ENCODE peak calls at places on chromosomes 2 and 18, in nine cellular contexts. I, F, Y, P, N, G, Z, V and S are unnamed samples. For H3K9me3, the result is how much of the 10 kb centered on the place peaks cover.

GRCh38 chr18:67794512-67794911 is 278.0 kb upstream of the DSEL start:
- DNase-seq in P (no peak), G (peak), Z (no peak), Y (no peak), N (no peak), V (no peak), F (no peak), I (no peak), S (no peak)

GRCh38 chr18:8699948-8700347 is 5.4 kb upstream of the MTCL1 start:
- DNase-seq in F (no peak), Y (peak), I (no peak), N (no peak), P (no peak), V (no peak), G (peak), Z (no peak), S (no peak)

GRCh38 chr18:70422061-70422965 is 133.5 kb downstream of the SOCS6 start:
- DNase-seq in V (no peak), P (peak), F (no peak), I (peak), N (peak), Y (peak), Z (peak), G (peak), S (peak)

GRCh38 chr2:240585101-240585500 is 1.4 kb upstream of the CAPN10 start:
- DNase-seq in N (no peak), G (peak), V (no peak), F (peak), P (no peak), Z (no peak), Y (no peak), I (no peak), S (no peak)

GRCh38 chr2:32011566-32011960 is 755 bp upstream of the MEMO1 start:
- DNase-seq in Z (no peak), Y (no peak), N (no peak), G (peak), P (no peak), F (peak), I (no peak), V (no peak), S (no peak)

GRCh38 chr2:170324640-170325046 is 146.7 kb downstream of the MYO3B start:
- DNase-seq in I (peak), G (peak), P (no peak), N (peak), Y (no peak), F (no peak), V (peak), Z (no peak), S (peak)

GRCh38 chr2:53843595-53843994 is 16.2 kb downstream of the GPR75 start:
- DNase-seq in G (no peak), V (no peak), Z (no peak), Y (no peak), N (no peak), F (no peak), P (no peak), I (no peak), S (no peak)

GRCh38 chr2:96690306-96691021 is 47.9 kb downstream of the FER1L5 start:
- DNase-seq in F (peak), Z (no peak), N (no peak), G (no peak), P (no peak), I (no peak), V (no peak), Y (no peak), S (no peak)

GRCh38 chr2:238634701-238635402 is 208.1 kb downstream of the ASB1 start:
- DNase-seq in N (no peak), G (no peak), P (no peak), I (no peak), F (no peak), Y (no peak), Z (no peak), V (no peak), S (no peak)

GRCh38 chr2:182610231-182610630 is 105.8 kb upstream of the DNAJC10 start:
- DNase-seq in G (no peak), Y (no peak), P (no peak), I (no peak), V (no peak), N (no peak), F (no peak), Z (no peak), S (no peak)

GRCh38 chr2:178804791-178805190 is 2.4 kb downstream of the TTN start:
- DNase-seq in F (no peak), P (no peak), Y (no peak), G (peak), I (no peak), Z (no peak), V (peak), N (peak), S (peak)

GRCh38 chr2:188203756-188204155 is 87.9 kb upstream of the GULP1 start:
- DNase-seq in P (no peak), V (no peak), Z (no peak), Y (no peak), N (no peak), F (no peak), I (no peak), G (peak), S (no peak)

GRCh38 chr2:23347516-23348481 is 37.2 kb upstream of the KLHL29 start:
- DNase-seq in G (no peak), Z (no peak), F (no peak), I (no peak), N (no peak), Y (no peak), V (no peak), P (no peak), S (no peak)

GRCh38 chr2:121147766-121148165 is 137.2 kb downstream of the TFCP2L1 start:
- DNase-seq in Z (peak), V (no peak), F (no peak), I (no peak), P (no peak), N (no peak), Y (no peak), G (no peak), S (no peak)

GRCh38 chr2:10305715-10306114 is 3.0 kb downstream of the HPCAL1 start:
- DNase-seq in N (no peak), I (peak), Z (no peak), G (no peak), P (no peak), V (no peak), Y (no peak), F (no peak), S (peak)

GRCh38 chr2:161825429-161825828 is 201.2 kb downstream of the SLC4A10 start:
- DNase-seq in Y (no peak), I (no peak), V (no peak), P (no peak), N (no peak), F (no peak), G (no peak), Z (no peak), S (no peak)

GRCh38 chr18:12659904-12660605 is 2.1 kb upstream of the SPIRE1 start:
- DNase-seq in I (peak), G (peak), F (no peak), V (no peak), Y (no peak), P (no peak), Z (no peak), N (peak), S (peak)

GRCh38 chr2:241804326-241805276 is 4.4 kb upstream of the NEU4 start:
- DNase-seq in G (no peak), N (no peak), F (peak), V (no peak), Z (no peak), Y (no peak), I (peak), P (peak), S (no peak)

GRCh38 chr18:79371536-79372210 is 24.1 kb upstream of the NFATC1 start:
- DNase-seq in V (no peak), N (no peak), G (no peak), P (no peak), F (peak), I (no peak), Z (no peak), Y (no peak), S (no peak)

GRCh38 chr2:54757496-54757895 is 34.0 kb downstream of the EML6 start:
- DNase-seq in Z (no peak), P (no peak), V (peak), Y (no peak), N (no peak), G (peak), F (no peak), I (peak), S (no peak)

GRCh38 chr2:75025216-75025615 is 66.8 kb downstream of the POLE4 start:
- DNase-seq in Y (no peak), N (no peak), V (no peak), Z (no peak), G (no peak), I (no peak), F (no peak), P (no peak), S (no peak)

GRCh38 chr18:11089931-11090715 is 59.2 kb downstream of the PIEZO2 start:
- DNase-seq in V (no peak), P (no peak), Y (no peak), Z (no peak), N (no peak), I (no peak), G (no peak), F (no peak), S (no peak)

GRCh38 chr2:75646090-75646582 is 447 bp upstream of the MRPL19 start:
- DNase-seq in V (no peak), Z (no peak), G (no peak), F (no peak), I (no peak), P (no peak), Y (no peak), N (no peak), S (no peak)

GRCh38 chr2:63488118-63488713 is 100.1 kb downstream of the WDPCP start:
- DNase-seq in V (peak), N (peak), G (peak), Z (no peak), Y (no peak), F (no peak), I (peak), P (no peak), S (peak)

GRCh38 chr2:236517463-236518077 is 52.1 kb upstream of the ACKR3 start:
- DNase-seq in G (no peak), V (no peak), N (no peak), F (no peak), I (no peak), Z (no peak), P (no peak), Y (no peak), S (no peak)

GRCh38 chr2:239727182-239727775 is 297.9 kb downstream of the NDUFA10 start:
- DNase-seq in Z (no peak), Y (no peak), N (no peak), G (no peak), F (no peak), P (no peak), V (no peak), I (no peak), S (no peak)

GRCh38 chr2:208619993-208620392 is 213.4 kb downstream of the PTH2R start:
- DNase-seq in I (no peak), V (no peak), Y (no peak), Z (no peak), G (no peak), F (no peak), N (no peak), P (no peak), S (no peak)

GRCh38 chr2:234966340-234966739 is 14.5 kb downstream of the SH3BP4 start:
- DNase-seq in N (no peak), V (no peak), I (no peak), Y (no peak), G (no peak), F (no peak), Z (no peak), P (no peak), S (no peak)

GRCh38 chr2:219998714-219999227 is 371.3 kb downstream of the SLC4A3 start:
- DNase-seq in P (no peak), Z (no peak), V (no peak), Y (no peak), N (no peak), G (no peak), I (no peak), F (no peak), S (no peak)

GRCh38 chr2:130790808-130791616 is 35.7 kb downstream of the AMER3 start:
- DNase-seq in G (no peak), Z (no peak), Y (no peak), V (no peak), N (no peak), P (no peak), I (no peak), F (peak), S (no peak)

GRCh38 chr2:163735692-163736432 is at the start of gene FIGN:
- DNase-seq in N (peak), G (peak), V (peak), F (no peak), Y (peak), I (peak), Z (no peak), P (peak), S (peak)

GRCh38 chr18:9987355-9987754 is 73.5 kb downstream of the VAPA start:
- DNase-seq in V (no peak), Y (peak), N (no peak), P (no peak), I (no peak), F (no peak), Z (no peak), G (no peak), S (no peak)

GRCh38 chr2:212908682-212909435 is 242.6 kb downstream of the IKZF2 start:
- DNase-seq in Y (no peak), N (no peak), V (no peak), I (no peak), Z (no peak), G (no peak), P (no peak), F (no peak), S (no peak)

DNA sequence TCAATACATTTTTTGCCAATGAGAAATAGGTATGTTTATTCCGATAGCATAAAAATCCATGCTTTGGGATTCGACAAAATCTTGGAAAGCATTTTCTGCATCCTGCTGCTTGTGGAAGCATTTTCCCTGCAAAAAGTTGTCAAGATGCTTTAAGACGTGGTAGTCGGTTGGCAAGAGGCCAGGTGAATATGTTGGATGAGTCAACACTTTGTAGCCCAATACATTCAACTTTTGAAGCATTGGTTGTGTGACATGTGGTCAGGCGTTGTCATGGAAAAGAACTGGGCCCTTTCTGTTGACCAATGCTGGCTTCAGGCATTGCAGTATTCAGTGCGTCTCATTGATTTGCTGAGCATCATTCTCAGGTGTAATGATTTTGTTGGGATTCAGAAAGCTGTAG is 764.5 kb downstream of the TRIB2 start:
- DNase-seq in G (peak), I (no peak), V (no peak), P (no peak), Z (no peak), N (no peak), Y (no peak), F (no peak), S (no peak)
- H3K9me3 ChIP-seq in G (under half), I (under half), V (under half), P (under half), Z (under half), N (under half), Y (under half), F (under half), S (under half)

GRCh38 chr2:4556136-4556535 is 852.8 kb downstream of the DCDC2C start:
- DNase-seq in V (no peak), Z (no peak), Y (no peak), I (peak), G (no peak), F (no peak), P (no peak), N (no peak), S (no peak)
- H3K9me3 ChIP-seq in V (under half), Z (under half), Y (under half), I (under half), G (under half), F (under half), P (under half), N (under half), S (under half)

GRCh38 chr2:89775885-89776284 is 1084.4 kb downstream of the RPIA start:
- DNase-seq in P (no peak), I (no peak), G (no peak), F (no peak), Z (no peak), V (no peak), N (no peak), Y (no peak), S (no peak)
- H3K9me3 ChIP-seq in P (under half), I (half or more), G (under half), F (half or more), Z (under half), V (under half), N (under half), Y (under half), S (under half)

GRCh38 chr18:77250501-77250925 is 865 bp downstream of the GALR1 start:
- DNase-seq in Y (no peak), N (no peak), F (no peak), Z (no peak), V (no peak), G (no peak), P (peak), I (no peak), S (no peak)

GRCh38 chr18:77250926-77251729 is 1.5 kb downstream of the GALR1 start:
- DNase-seq in Z (no peak), P (peak), V (no peak), G (peak), F (no peak), I (no peak), Y (no peak), N (no peak), S (no peak)

GRCh38 chr18:77248873-77249582 is 620 bp upstream of the GALR1 start:
- DNase-seq in F (no peak), V (no peak), P (no peak), N (no peak), Y (no peak), I (no peak), G (no peak), Z (no peak), S (no peak)

GRCh38 chr18:77249583-77250500 is at the start of gene GALR1:
- DNase-seq in Z (no peak), I (no peak), Y (no peak), V (no peak), G (peak), P (peak), N (no peak), F (no peak), S (no peak)

DNA sequence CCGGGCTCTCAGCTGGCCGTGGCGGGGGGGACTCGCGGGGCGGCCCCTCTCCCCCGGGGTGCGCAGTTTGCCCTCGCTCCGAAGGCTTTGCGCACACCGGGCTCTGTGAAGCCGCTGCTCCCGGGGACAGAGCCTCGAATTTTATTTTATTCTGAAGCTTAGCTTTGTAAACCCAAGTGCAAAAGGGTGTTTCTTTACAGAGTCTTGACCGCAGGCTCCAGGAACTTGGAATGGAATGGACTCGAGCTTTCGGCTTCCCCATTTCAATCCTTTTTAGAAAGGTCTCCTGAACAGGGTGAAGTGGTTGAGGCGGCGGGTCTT is 2.0 kb downstream of the GALR1 start:
- DNase-seq in Y (no peak), V (no peak), F (no peak), Z (no peak), P (no peak), G (no peak), N (no peak), I (no peak), S (no peak)
- H3K9me3 ChIP-seq in Y (under half), V (under half), F (under half), Z (under half), P (under half), G (under half), N (under half), I (under half), S (under half)

DNA sequence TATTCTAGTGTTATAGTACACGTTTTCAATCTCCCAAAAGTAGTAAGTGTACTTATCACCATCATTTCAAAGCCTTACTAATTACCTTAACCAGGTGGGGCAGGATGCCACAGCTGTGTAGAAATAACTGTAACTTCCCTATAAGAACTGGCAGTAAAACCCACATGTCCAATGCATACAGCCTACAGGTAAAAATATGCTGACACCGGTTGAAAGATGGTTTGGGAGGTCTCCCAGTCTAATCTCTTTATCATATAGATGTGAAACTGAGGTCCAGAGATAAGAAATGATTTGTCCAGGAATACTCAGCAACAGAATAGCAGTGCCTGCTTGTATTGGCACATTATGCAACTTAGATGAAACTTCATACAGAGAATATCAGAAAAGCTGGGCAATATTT is 322.9 kb downstream of the BCL11A start:
- DNase-seq in N (no peak), V (no peak), Y (no peak), I (no peak), Z (no peak), F (no peak), G (no peak), P (no peak), S (no peak)
- H3K9me3 ChIP-seq in N (under half), V (under half), Y (under half), I (under half), Z (under half), F (under half), G (under half), P (under half), S (under half)

GRCh38 chr2:60678551-60678950 is 77.5 kb upstream of the PAPOLG start:
- DNase-seq in Z (no peak), Y (no peak), N (no peak), P (no peak), G (no peak), I (no peak), F (no peak), V (no peak), S (no peak)

GRCh38 chr2:60679059-60679780 is 76.8 kb upstream of the PAPOLG start:
- DNase-seq in P (no peak), Z (no peak), N (no peak), Y (no peak), V (no peak), I (no peak), F (no peak), G (no peak), S (no peak)

GRCh38 chr2:60676950-60677349 is 79.1 kb upstream of the PAPOLG start:
- DNase-seq in P (no peak), I (no peak), V (no peak), F (no peak), Z (no peak), N (no peak), Y (no peak), G (no peak), S (no peak)

GRCh38 chr2:60675309-60675708 is 80.8 kb upstream of the PAPOLG start:
- DNase-seq in Y (no peak), G (no peak), F (no peak), Z (no peak), V (no peak), P (no peak), I (no peak), N (no peak), S (no peak)

GRCh38 chr2:60677376-60677775 is 78.7 kb upstream of the PAPOLG start:
- DNase-seq in Y (no peak), G (no peak), P (no peak), F (no peak), V (no peak), Z (no peak), I (peak), N (no peak), S (peak)
- H3K9me3 ChIP-seq in Y (under half), G (under half), P (under half), F (under half), V (under half), Z (under half), I (under half), N (under half), S (under half)

DNA sequence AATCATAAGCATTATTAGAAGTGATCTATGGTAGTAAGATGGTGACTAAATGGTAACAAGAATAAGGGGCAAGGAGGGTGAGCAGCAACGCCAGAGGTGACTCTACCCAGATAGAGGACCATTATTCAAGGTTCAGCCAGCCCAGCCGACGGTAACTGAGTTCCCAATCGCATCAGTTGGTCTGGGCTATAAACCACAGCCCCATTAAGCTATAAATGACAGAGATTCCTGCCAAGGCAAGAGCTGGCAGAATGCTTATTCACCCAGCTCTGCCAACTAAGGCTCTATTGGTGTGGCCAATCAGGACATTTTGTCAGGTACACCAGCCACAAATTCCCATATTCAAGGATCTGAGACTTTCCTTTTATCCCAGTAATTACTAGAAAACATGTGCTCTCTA is 3.6 kb downstream of the CHN1 start:
- DNase-seq in G (no peak), V (no peak), F (no peak), N (no peak), Y (no peak), I (no peak), Z (no peak), P (no peak), S (peak)
- H3K9me3 ChIP-seq in G (under half), V (under half), F (under half), N (under half), Y (under half), I (under half), Z (under half), P (under half), S (under half)

GRCh38 chr18:55988537-55988936 is 400.5 kb upstream of the TCF4 start:
- DNase-seq in Z (no peak), N (no peak), P (no peak), F (no peak), I (peak), V (no peak), G (peak), Y (no peak), S (peak)
- H3K9me3 ChIP-seq in Z (under half), N (under half), P (under half), F (under half), I (under half), V (under half), G (under half), Y (under half), S (under half)